ENCODE peak calls at places on chromosome 21, in ten cellular contexts. One of them, this sample, is unnamed.

GRCh38 chr21:15826147-15826780 is 96.5 kb downstream of the USP25 start:
- DNase-seq in H1: no peak
- DNase-seq in pancreas: no peak
- DNase-seq in heart left ventricle: no peak
- DNase-seq in BJ: no peak
- DNase-seq in fibroblast of pulmonary artery: peak
- DNase-seq in AG10803: peak
- DNase-seq in PC-9: no peak
- DNase-seq in right atrium auricular region: no peak
- DNase-seq in breast epithelium: no peak
- DNase-seq in this sample: peak

GRCh38 chr21:36430841-36431240 is 45.6 kb downstream of the CHAF1B start:
- DNase-seq in H1: no peak
- DNase-seq in pancreas: no peak
- DNase-seq in heart left ventricle: no peak
- DNase-seq in BJ: no peak
- DNase-seq in fibroblast of pulmonary artery: peak
- DNase-seq in AG10803: no peak
- DNase-seq in PC-9: no peak
- DNase-seq in right atrium auricular region: no peak
- DNase-seq in breast epithelium: no peak
- DNase-seq in this sample: no peak

GRCh38 chr21:42165901-42166300 is 53.0 kb upstream of the ABCG1 start:
- DNase-seq in H1: no peak
- DNase-seq in pancreas: no peak
- DNase-seq in heart left ventricle: no peak
- DNase-seq in BJ: no peak
- DNase-seq in fibroblast of pulmonary artery: no peak
- DNase-seq in AG10803: no peak
- DNase-seq in PC-9: no peak
- DNase-seq in right atrium auricular region: no peak
- DNase-seq in breast epithelium: no peak
- DNase-seq in this sample: no peak

GRCh38 chr21:15240846-15241245 is 176.0 kb upstream of the NRIP1 start:
- DNase-seq in H1: no peak
- DNase-seq in pancreas: no peak
- DNase-seq in heart left ventricle: no peak
- DNase-seq in BJ: no peak
- DNase-seq in fibroblast of pulmonary artery: peak
- DNase-seq in AG10803: no peak
- DNase-seq in PC-9: no peak
- DNase-seq in right atrium auricular region: no peak
- DNase-seq in breast epithelium: no peak
- DNase-seq in this sample: no peak

GRCh38 chr21:31354122-31354521 is 10.1 kb upstream of the TIAM1 start:
- DNase-seq in H1: no peak
- DNase-seq in pancreas: no peak
- DNase-seq in heart left ventricle: no peak
- DNase-seq in BJ: no peak
- DNase-seq in fibroblast of pulmonary artery: no peak
- DNase-seq in AG10803: no peak
- DNase-seq in PC-9: no peak
- DNase-seq in right atrium auricular region: no peak
- DNase-seq in breast epithelium: no peak
- DNase-seq in this sample: no peak

GRCh38 chr21:32538147-32538792 is 47.1 kb downstream of the TCP10L start:
- DNase-seq in H1: no peak
- DNase-seq in pancreas: no peak
- DNase-seq in heart left ventricle: no peak
- DNase-seq in BJ: no peak
- DNase-seq in fibroblast of pulmonary artery: no peak
- DNase-seq in AG10803: no peak
- DNase-seq in PC-9: no peak
- DNase-seq in right atrium auricular region: no peak
- DNase-seq in breast epithelium: no peak
- DNase-seq in this sample: no peak

GRCh38 chr21:31444061-31444460 is 100.0 kb upstream of the TIAM1 start:
- DNase-seq in H1: no peak
- DNase-seq in pancreas: no peak
- DNase-seq in heart left ventricle: no peak
- DNase-seq in BJ: no peak
- DNase-seq in fibroblast of pulmonary artery: peak
- DNase-seq in AG10803: peak
- DNase-seq in PC-9: no peak
- DNase-seq in right atrium auricular region: peak
- DNase-seq in breast epithelium: no peak
- DNase-seq in this sample: no peak

GRCh38 chr21:9839011-9839661 is 682.2 kb upstream of the TPTE start:
- DNase-seq in H1: no peak
- DNase-seq in pancreas: peak
- DNase-seq in heart left ventricle: peak
- DNase-seq in BJ: no peak
- DNase-seq in fibroblast of pulmonary artery: no peak
- DNase-seq in AG10803: no peak
- DNase-seq in PC-9: no peak
- DNase-seq in right atrium auricular region: no peak
- DNase-seq in breast epithelium: no peak
- DNase-seq in this sample: no peak

GRCh38 chr21:36135391-36136094 is 664 bp downstream of the CBR3 start:
- DNase-seq in H1: no peak
- DNase-seq in pancreas: no peak
- DNase-seq in heart left ventricle: peak
- DNase-seq in BJ: peak
- DNase-seq in fibroblast of pulmonary artery: peak
- DNase-seq in AG10803: peak
- DNase-seq in PC-9: peak
- DNase-seq in right atrium auricular region: peak
- DNase-seq in breast epithelium: peak
- DNase-seq in this sample: peak

GRCh38 chr21:46116189-46116845 is 18.4 kb downstream of the COL6A2 start:
- DNase-seq in H1: no peak
- DNase-seq in pancreas: peak
- DNase-seq in heart left ventricle: peak
- DNase-seq in BJ: no peak
- DNase-seq in fibroblast of pulmonary artery: no peak
- DNase-seq in AG10803: no peak
- DNase-seq in PC-9: no peak
- DNase-seq in right atrium auricular region: peak
- DNase-seq in breast epithelium: no peak
- DNase-seq in this sample: peak

DNA sequence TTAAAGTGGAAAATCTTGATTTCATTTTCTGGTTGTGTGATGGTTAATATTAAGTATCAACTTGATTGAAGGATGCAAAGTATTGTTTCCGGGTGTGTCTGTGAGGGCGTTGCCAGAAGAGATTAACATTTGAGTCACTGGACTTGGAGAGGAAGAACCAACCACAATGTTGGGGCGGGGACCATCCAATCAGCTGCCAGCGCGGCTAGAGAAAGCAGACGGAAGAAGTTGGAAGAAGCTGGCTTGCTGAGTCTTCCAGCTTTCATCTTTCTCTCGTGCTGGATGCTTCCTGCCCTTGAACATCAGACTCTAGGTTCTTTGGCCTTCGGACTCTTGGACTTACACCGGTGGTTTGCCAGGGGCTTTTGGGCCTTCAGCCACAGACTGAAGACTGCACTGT is 832.6 kb upstream of the TMPRSS15 start:
- DNase-seq in H1: no peak
- DNase-seq in pancreas: no peak
- DNase-seq in heart left ventricle: no peak
- DNase-seq in BJ: no peak
- DNase-seq in fibroblast of pulmonary artery: no peak
- DNase-seq in AG10803: no peak
- DNase-seq in PC-9: no peak
- DNase-seq in right atrium auricular region: no peak
- DNase-seq in breast epithelium: no peak
- DNase-seq in this sample: no peak
- TF ChIP-seq CTCF in H1: no peak
- TF ChIP-seq CTCF in pancreas: no peak
- TF ChIP-seq CTCF in heart left ventricle: no peak
- TF ChIP-seq CTCF in BJ: no peak
- TF ChIP-seq CTCF in fibroblast of pulmonary artery: no peak
- TF ChIP-seq CTCF in AG10803: no peak
- TF ChIP-seq CTCF in PC-9: no peak
- TF ChIP-seq CTCF in right atrium auricular region: no peak
- TF ChIP-seq CTCF in breast epithelium: no peak
- TF ChIP-seq CTCF in this sample: no peak

GRCh38 chr21:44970766-44971671 is 31.2 kb downstream of the SLX9 start:
- DNase-seq in H1: no peak
- DNase-seq in pancreas: no peak
- DNase-seq in heart left ventricle: no peak
- DNase-seq in BJ: no peak
- DNase-seq in fibroblast of pulmonary artery: no peak
- DNase-seq in AG10803: no peak
- DNase-seq in PC-9: no peak
- DNase-seq in right atrium auricular region: no peak
- DNase-seq in breast epithelium: no peak
- DNase-seq in this sample: no peak
- TF ChIP-seq CTCF in H1: no peak
- TF ChIP-seq CTCF in pancreas: no peak
- TF ChIP-seq CTCF in heart left ventricle: no peak
- TF ChIP-seq CTCF in BJ: no peak
- TF ChIP-seq CTCF in fibroblast of pulmonary artery: no peak
- TF ChIP-seq CTCF in AG10803: no peak
- TF ChIP-seq CTCF in PC-9: no peak
- TF ChIP-seq CTCF in right atrium auricular region: no peak
- TF ChIP-seq CTCF in breast epithelium: no peak
- TF ChIP-seq CTCF in this sample: no peak

GRCh38 chr21:28913071-28913470 is 79.6 kb downstream of the LTN1 start:
- DNase-seq in H1: no peak
- DNase-seq in pancreas: no peak
- DNase-seq in heart left ventricle: no peak
- DNase-seq in BJ: no peak
- DNase-seq in fibroblast of pulmonary artery: no peak
- DNase-seq in AG10803: no peak
- DNase-seq in PC-9: no peak
- DNase-seq in right atrium auricular region: no peak
- DNase-seq in breast epithelium: no peak
- DNase-seq in this sample: no peak
- TF ChIP-seq CTCF in H1: no peak
- TF ChIP-seq CTCF in pancreas: no peak
- TF ChIP-seq CTCF in heart left ventricle: no peak
- TF ChIP-seq CTCF in BJ: no peak
- TF ChIP-seq CTCF in fibroblast of pulmonary artery: no peak
- TF ChIP-seq CTCF in AG10803: no peak
- TF ChIP-seq CTCF in PC-9: no peak
- TF ChIP-seq CTCF in right atrium auricular region: no peak
- TF ChIP-seq CTCF in breast epithelium: no peak
- TF ChIP-seq CTCF in this sample: no peak

GRCh38 chr21:39085843-39086415 is 97.3 kb downstream of the PSMG1 start:
- DNase-seq in H1: no peak
- DNase-seq in pancreas: no peak
- DNase-seq in heart left ventricle: no peak
- DNase-seq in BJ: no peak
- DNase-seq in fibroblast of pulmonary artery: no peak
- DNase-seq in AG10803: no peak
- DNase-seq in PC-9: no peak
- DNase-seq in right atrium auricular region: no peak
- DNase-seq in breast epithelium: no peak
- DNase-seq in this sample: no peak

GRCh38 chr21:39084979-39085729 is 98.1 kb downstream of the PSMG1 start:
- DNase-seq in H1: no peak
- DNase-seq in pancreas: no peak
- DNase-seq in heart left ventricle: no peak
- DNase-seq in BJ: no peak
- DNase-seq in fibroblast of pulmonary artery: no peak
- DNase-seq in AG10803: no peak
- DNase-seq in PC-9: peak
- DNase-seq in right atrium auricular region: no peak
- DNase-seq in breast epithelium: no peak
- DNase-seq in this sample: no peak

GRCh38 chr21:39087976-39088370 is 95.3 kb downstream of the PSMG1 start:
- DNase-seq in H1: no peak
- DNase-seq in pancreas: no peak
- DNase-seq in heart left ventricle: no peak
- DNase-seq in BJ: no peak
- DNase-seq in fibroblast of pulmonary artery: no peak
- DNase-seq in AG10803: no peak
- DNase-seq in PC-9: no peak
- DNase-seq in right atrium auricular region: no peak
- DNase-seq in breast epithelium: no peak
- DNase-seq in this sample: no peak

GRCh38 chr21:39087238-39087975 is 95.8 kb downstream of the PSMG1 start:
- DNase-seq in H1: no peak
- DNase-seq in pancreas: no peak
- DNase-seq in heart left ventricle: peak
- DNase-seq in BJ: no peak
- DNase-seq in fibroblast of pulmonary artery: no peak
- DNase-seq in AG10803: no peak
- DNase-seq in PC-9: no peak
- DNase-seq in right atrium auricular region: no peak
- DNase-seq in breast epithelium: no peak
- DNase-seq in this sample: no peak

GRCh38 chr21:39086547-39086946 is 96.7 kb downstream of the PSMG1 start:
- DNase-seq in H1: no peak
- DNase-seq in pancreas: no peak
- DNase-seq in heart left ventricle: no peak
- DNase-seq in BJ: no peak
- DNase-seq in fibroblast of pulmonary artery: no peak
- DNase-seq in AG10803: no peak
- DNase-seq in PC-9: no peak
- DNase-seq in right atrium auricular region: no peak
- DNase-seq in breast epithelium: no peak
- DNase-seq in this sample: no peak
- TF ChIP-seq CTCF in H1: peak
- TF ChIP-seq CTCF in pancreas: no peak
- TF ChIP-seq CTCF in heart left ventricle: no peak
- TF ChIP-seq CTCF in BJ: no peak
- TF ChIP-seq CTCF in fibroblast of pulmonary artery: peak
- TF ChIP-seq CTCF in AG10803: peak
- TF ChIP-seq CTCF in PC-9: no peak
- TF ChIP-seq CTCF in right atrium auricular region: no peak
- TF ChIP-seq CTCF in breast epithelium: no peak
- TF ChIP-seq CTCF in this sample: no peak

DNA sequence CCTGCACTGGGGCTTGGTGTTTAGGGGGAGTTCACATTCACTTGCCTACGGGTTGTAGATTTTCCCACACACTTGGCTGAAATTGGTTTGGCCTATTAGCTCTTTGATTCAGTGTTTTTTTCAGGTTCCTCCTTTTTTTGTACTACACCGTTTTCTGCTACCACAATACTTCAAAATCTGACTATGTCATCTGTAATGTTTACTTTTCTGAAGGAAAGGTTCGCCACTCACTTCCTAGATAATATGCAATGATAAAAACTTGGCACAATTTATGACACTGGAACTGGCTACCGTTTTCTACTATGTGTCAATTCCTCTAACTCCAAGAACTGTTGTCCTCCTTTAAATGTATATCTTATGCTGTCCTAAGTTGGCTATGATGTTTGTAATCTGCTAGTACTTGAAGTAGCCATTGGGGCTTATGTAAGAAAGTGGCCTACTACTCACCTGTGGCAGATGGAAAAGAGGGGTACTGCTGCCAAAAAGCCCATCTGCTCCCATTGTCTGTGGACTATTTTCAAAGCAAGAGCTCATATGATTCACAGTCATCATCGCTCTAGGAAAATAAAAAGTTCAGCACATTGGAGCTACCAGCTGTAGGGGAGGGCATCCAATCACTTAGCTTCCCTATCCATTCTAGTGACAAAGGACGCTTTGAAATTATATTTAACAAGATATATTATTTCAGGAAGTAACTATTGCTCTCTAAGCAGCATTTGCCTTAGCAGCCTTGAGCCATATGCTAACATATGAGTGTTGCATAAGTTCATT is 42.4 kb upstream of the BACH1 start:
- DNase-seq in H1: no peak
- DNase-seq in pancreas: no peak
- DNase-seq in heart left ventricle: no peak
- DNase-seq in BJ: no peak
- DNase-seq in fibroblast of pulmonary artery: no peak
- DNase-seq in AG10803: no peak
- DNase-seq in PC-9: no peak
- DNase-seq in right atrium auricular region: no peak
- DNase-seq in breast epithelium: no peak
- DNase-seq in this sample: no peak
- TF ChIP-seq CTCF in H1: no peak
- TF ChIP-seq CTCF in pancreas: no peak
- TF ChIP-seq CTCF in heart left ventricle: no peak
- TF ChIP-seq CTCF in BJ: no peak
- TF ChIP-seq CTCF in fibroblast of pulmonary artery: no peak
- TF ChIP-seq CTCF in AG10803: no peak
- TF ChIP-seq CTCF in PC-9: no peak
- TF ChIP-seq CTCF in right atrium auricular region: no peak
- TF ChIP-seq CTCF in breast epithelium: no peak
- TF ChIP-seq CTCF in this sample: no peak